ENCODE peak calls at places on chromosomes 5 and 9, in eight cellular contexts. B is breast epithelium, V is T-helper 1 cell, X is HEK293T, P is K562, D is endothelial cell, Z is NCI-H2171 treated with DMSO at 0.1 percent for 48 hours, U is MCF 10A. G is an unnamed sample.

GRCh38 chr5:71873202-71873601 is 154.1 kb downstream of the CARTPT start:
- DNase-seq in B (no peak), P (no peak), X (no peak), U (peak; percentile 62), Z (peak; percentile 95), V (no peak), D (no peak), G (no peak)

GRCh38 chr5:120817044-120817985 is 353.2 kb downstream of the PRR16 start:
- DNase-seq in U (peak; percentile 50), D (peak; percentile 16), V (no peak), P (no peak), B (no peak), Z (no peak), X (peak; percentile 10), G (peak; percentile 22)

GRCh38 chr5:95626701-95627100 is 6.8 kb downstream of the GPR150 start:
- DNase-seq in Z (no peak), P (no peak), U (no peak), B (no peak), D (no peak), X (no peak), V (no peak), G (no peak)

GRCh38 chr9:13171261-13171660 is 108.2 kb downstream of the MPDZ start:
- DNase-seq in Z (no peak), U (no peak), D (no peak), X (no peak), V (no peak), B (no peak), P (no peak), G (no peak)

GRCh38 chr9:136617746-136618577 is 44.8 kb upstream of the EGFL7 start:
- DNase-seq in X (no peak), P (no peak), V (no peak), B (no peak), U (no peak), Z (no peak), D (no peak), G (no peak)

GRCh38 chr5:98109561-98110006 is 663.9 kb upstream of the RGMB start:
- DNase-seq in P (no peak), B (no peak), D (no peak), V (no peak), X (no peak), U (peak; percentile 27), Z (no peak), G (peak; percentile 83)

GRCh38 chr5:155482428-155482827 is 468.9 kb downstream of the KIF4B start:
- DNase-seq in V (no peak), U (no peak), D (no peak), P (no peak), Z (no peak), B (no peak), X (no peak), G (no peak)

GRCh38 chr5:79346420-79346824 is 110.5 kb downstream of the JMY start:
- DNase-seq in P (peak; percentile 65), B (no peak), V (no peak), D (no peak), X (no peak), Z (no peak), U (peak; percentile 52), G (peak; percentile 79)

GRCh38 chr9:37430841-37431597 is 8.5 kb downstream of the GRHPR start:
- DNase-seq in B (no peak), P (peak; percentile 43), V (no peak), X (no peak), D (no peak), Z (no peak), U (no peak), G (peak; percentile 38)

GRCh38 chr9:130535818-130536521 is 43.4 kb upstream of the FUBP3 start:
- DNase-seq in Z (peak; percentile 84), D (no peak), U (no peak), X (no peak), P (peak; percentile 90), V (no peak), B (no peak), G (peak; percentile 75)

GRCh38 chr5:142845402-142845901 is 75.3 kb downstream of the ARHGAP26 start:
- DNase-seq in V (no peak), P (peak; percentile 28), X (no peak), U (no peak), Z (no peak), D (no peak), B (no peak), G (no peak)

GRCh38 chr9:102700936-102701335 is 294.2 kb upstream of the CYLC2 start:
- DNase-seq in D (no peak), Z (no peak), V (no peak), U (peak; percentile 5), X (peak; percentile 2), B (no peak), P (no peak), G (no peak)

GRCh38 chr5:109921735-109922395 is 232.1 kb downstream of the MAN2A1 start:
- DNase-seq in D (no peak), V (no peak), B (no peak), Z (no peak), X (no peak), P (no peak), U (no peak), G (no peak)

GRCh38 chr9:104091708-104092107 is 2.4 kb upstream of the SMC2 start:
- DNase-seq in X (peak; percentile 41), U (no peak), V (no peak), D (no peak), B (no peak), Z (no peak), P (peak; percentile 17), G (no peak)

GRCh38 chr5:79076819-79077218 is 7.3 kb downstream of the BHMT2 start:
- DNase-seq in V (no peak), U (no peak), Z (no peak), B (no peak), D (no peak), P (no peak), X (no peak), G (peak; percentile 13)

GRCh38 chr5:56026863-56027300 is 32.1 kb upstream of the IL6ST start:
- DNase-seq in P (no peak), X (no peak), Z (peak; percentile 16), V (no peak), B (no peak), D (no peak), U (peak; percentile 61), G (peak; percentile 90)

GRCh38 chr5:91383956-91384300 is 811 bp upstream of the ARRDC3 start:
- DNase-seq in X (no peak), D (peak; percentile 22), P (peak; percentile 55), U (peak; percentile 35), B (no peak), V (no peak), Z (peak; percentile 30), G (no peak)

GRCh38 chr5:159095882-159096554 is 3.7 kb downstream of the EBF1 start:
- DNase-seq in B (no peak), P (no peak), X (no peak), U (no peak), D (no peak), Z (no peak), V (no peak), G (no peak)

GRCh38 chr5:126674145-126674544 is 73.4 kb downstream of the PHAX start:
- DNase-seq in B (no peak), D (no peak), Z (no peak), U (no peak), V (no peak), X (no peak), P (no peak), G (no peak)

GRCh38 chr9:4987996-4988421 is 2.9 kb downstream of the JAK2 start:
- DNase-seq in P (peak; percentile 86), Z (peak; percentile 77), B (no peak), D (peak; percentile 74), V (no peak), U (peak; percentile 77), X (peak; percentile 47), G (peak; percentile 79)

GRCh38 chr5:16489322-16489791 is 23.8 kb upstream of the ZNF622 start:
- DNase-seq in U (peak; percentile 48), P (peak; percentile 42), X (peak; percentile 27), V (no peak), B (no peak), Z (peak; percentile 79), D (no peak), G (peak; percentile 74)

G was measured in foreskin fibroblast.